ENCODE peak calls at places on chromosomes 6 and 20, in four cellular contexts. K, J, G and C are unnamed samples.

GRCh38 chr6:27922949-27923348 is 10.8 kb upstream of the OR2B2 start:
- DNase-seq in J (no peak), K (no peak), G (no peak), C (no peak)

GRCh38 chr6:54282186-54282585 is 26.1 kb upstream of the TINAG start:
- DNase-seq in J (no peak), G (peak; percentile 19), K (no peak), C (no peak)

GRCh38 chr6:35052694-35053565 is 88.2 kb downstream of the TCP11 start:
- DNase-seq in G (no peak), K (no peak), J (no peak), C (no peak)

GRCh38 chr20:9071976-9072726 is 3.3 kb downstream of the PLCB4 start:
- DNase-seq in J (no peak), G (no peak), K (no peak), C (no peak)

GRCh38 chr6:110720066-110720465 is 95.2 kb downstream of the CDK19 start:
- DNase-seq in K (no peak), J (no peak), G (no peak), C (no peak)

GRCh38 chr6:109526905-109527628 is 44.0 kb upstream of the ZBTB24 start:
- DNase-seq in G (peak; percentile 69), J (peak; percentile 65), K (peak; percentile 62), C (peak; percentile 23)

GRCh38 chr6:75266716-75267291 is 17.8 kb downstream of the TMEM30A start:
- DNase-seq in K (peak; percentile 40), G (no peak), J (peak; percentile 42), C (peak; percentile 40)

GRCh38 chr20:41340327-41341055 is at the start of gene LPIN3:
- DNase-seq in K (peak; percentile 98), G (peak; percentile 84), J (peak; percentile 92), C (peak; percentile 98)

GRCh38 chr6:113879186-113880096 is 22.3 kb downstream of the MARCKS start:
- DNase-seq in G (peak; percentile 68), K (peak; percentile 56), J (peak; percentile 67), C (peak; percentile 64)

GRCh38 chr6:37029249-37029959 is 23.9 kb downstream of the FGD2 start:
- DNase-seq in K (peak; percentile 91), G (peak; percentile 79), J (peak; percentile 84), C (peak; percentile 69)

GRCh38 chr20:3543901-3544507 is 73.2 kb downstream of the ATRN start:
- DNase-seq in J (peak; percentile 78), K (no peak), G (no peak), C (no peak)

GRCh38 chr20:682123-682522 is 6.5 kb upstream of the SCRT2 start:
- DNase-seq in K (no peak), J (no peak), G (no peak), C (no peak)

GRCh38 chr6:137697267-137697938 is 169.7 kb upstream of the TNFAIP3 start:
- DNase-seq in K (no peak), G (no peak), J (peak; percentile 94), C (peak; percentile 1)
- TF ChIP-seq JUND in K (no peak), G (no peak), J (peak; percentile 51), C (no peak)

GRCh38 chr6:43113431-43114260 is 37.5 kb downstream of the PTK7 start:
- DNase-seq in G (no peak), J (no peak), K (no peak), C (no peak)
- TF ChIP-seq JUND in G (no peak), J (no peak), K (no peak), C (no peak)

GRCh38 chr6:150236544-150236943 is 93.7 kb downstream of the PPP1R14C start:
- DNase-seq in K (no peak), J (no peak), G (no peak), C (no peak)

GRCh38 chr6:150237626-150238025 is 94.8 kb downstream of the PPP1R14C start:
- DNase-seq in K (no peak), J (no peak), G (no peak), C (no peak)

GRCh38 chr6:150236114-150236513 is 93.3 kb downstream of the PPP1R14C start:
- DNase-seq in K (no peak), J (no peak), G (no peak), C (no peak)

GRCh38 chr6:150238857-150239407 is 96.1 kb downstream of the PPP1R14C start:
- DNase-seq in K (no peak), J (no peak), G (no peak), C (no peak)

DNA sequence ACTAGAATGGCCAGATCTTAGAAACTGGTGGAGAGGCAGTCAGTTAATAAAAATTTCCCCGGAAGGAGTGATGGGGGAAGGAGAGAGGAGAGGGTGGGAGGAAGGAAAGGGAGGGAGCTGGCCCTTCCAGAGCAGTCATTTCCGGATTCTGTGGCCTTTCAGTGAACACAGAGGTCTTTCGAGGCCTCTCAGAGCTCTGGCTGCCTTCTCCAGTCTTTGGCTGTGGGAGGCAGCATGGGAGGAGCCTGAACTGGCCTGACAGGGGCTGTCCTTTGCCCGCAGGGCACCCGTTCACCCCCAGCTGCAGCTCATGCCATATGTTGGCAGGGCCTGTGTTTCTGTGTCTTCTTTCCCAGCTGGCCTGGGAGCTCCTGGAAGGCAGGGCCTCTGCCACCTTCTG is 95.5 kb downstream of the PPP1R14C start:
- DNase-seq in G (no peak), K (no peak), J (no peak), C (no peak)
- TF ChIP-seq JUND in G (no peak), K (no peak), J (no peak), C (no peak)

DNA sequence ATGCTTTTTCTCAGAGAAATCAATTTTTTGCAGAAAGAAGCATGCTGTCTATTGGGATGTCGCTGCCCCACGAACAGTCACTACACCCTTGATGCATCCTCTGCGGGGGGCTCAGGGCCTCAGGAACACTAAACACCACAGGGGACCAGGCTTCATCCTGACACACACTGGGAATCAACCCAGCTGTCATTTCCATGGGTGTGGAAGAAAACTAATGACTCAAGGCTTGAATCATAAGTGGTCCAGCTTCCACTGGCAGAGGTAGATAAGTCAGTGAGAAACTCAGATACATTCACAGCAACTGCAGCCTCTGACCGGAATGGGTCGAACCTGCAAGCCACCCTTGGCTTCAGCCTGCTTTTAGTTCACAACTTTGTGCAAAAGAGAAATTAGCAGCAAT is 81.3 kb upstream of the SPTLC3 start:
- DNase-seq in G (no peak), K (no peak), J (no peak), C (no peak)
- TF ChIP-seq JUND in G (no peak), K (no peak), J (no peak), C (no peak)

GRCh38 chr6:133972388-133972787 is 19.4 kb downstream of the TBPL1 start:
- DNase-seq in J (no peak), K (no peak), G (no peak), C (no peak)

GRCh38 chr6:133969285-133969946 is 16.4 kb downstream of the TBPL1 start:
- DNase-seq in K (no peak), J (no peak), G (no peak), C (no peak)

GRCh38 chr6:133971861-133972260 is 18.8 kb downstream of the TBPL1 start:
- DNase-seq in J (no peak), K (no peak), G (no peak), C (no peak)

GRCh38 chr6:133977983-133978895 is 25.2 kb downstream of the TBPL1 start:
- DNase-seq in K (no peak), J (no peak), G (no peak), C (no peak)

DNA sequence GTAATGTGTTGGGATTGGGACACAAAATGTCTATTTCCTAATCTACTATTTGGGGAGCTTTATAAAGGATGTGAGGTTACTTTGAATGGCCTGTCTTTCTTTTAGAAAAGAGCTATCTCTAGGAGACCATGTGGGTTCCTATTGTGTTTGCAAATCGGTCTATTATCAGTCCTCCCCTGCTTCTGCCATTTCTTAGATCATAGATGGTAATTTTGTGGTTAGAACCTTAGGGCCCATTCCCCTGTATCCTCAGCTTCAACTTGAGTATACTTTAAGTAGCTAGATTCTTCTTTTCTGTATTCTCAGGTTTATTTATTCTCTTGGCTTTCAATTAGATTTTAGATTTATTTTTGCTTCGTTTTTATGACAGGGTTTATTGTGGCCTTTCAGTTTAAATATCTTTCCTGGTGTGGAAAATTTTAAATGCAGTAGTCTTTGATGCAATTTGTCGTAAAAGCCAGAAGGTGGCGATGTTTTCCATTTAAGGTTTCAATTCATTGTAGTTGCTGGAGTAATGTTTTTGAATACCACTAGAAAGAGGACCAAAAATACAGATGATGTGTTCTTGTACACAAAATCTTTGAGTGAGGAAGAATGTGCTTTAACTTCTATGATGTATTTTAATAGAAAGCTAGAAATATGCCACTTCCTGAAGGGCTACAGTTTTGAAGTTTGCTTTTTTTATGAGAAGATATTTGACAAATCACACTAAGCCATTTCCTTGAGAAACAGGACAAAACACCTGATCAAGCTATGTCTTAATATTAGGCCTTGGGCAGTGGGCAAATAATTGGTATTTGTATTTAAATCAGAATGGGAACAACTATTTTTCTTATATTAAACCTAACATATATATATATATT is 20.3 kb downstream of the TBPL1 start:
- DNase-seq in J (peak; percentile 58), K (peak; percentile 69), G (peak; percentile 44), C (peak; percentile 52)
- TF ChIP-seq JUND in J (no peak), K (no peak), G (no peak), C (no peak)

GRCh38 chr6:25676775-25677174 is 24.8 kb downstream of the SCGN start:
- DNase-seq in J (no peak), G (no peak), K (no peak), C (no peak)

GRCh38 chr6:25685896-25686295 is 33.9 kb downstream of the SCGN start:
- DNase-seq in K (no peak), J (no peak), G (no peak), C (no peak)

GRCh38 chr6:25684565-25684964 is 32.5 kb downstream of the SCGN start:
- DNase-seq in G (no peak), K (no peak), J (no peak), C (no peak)

GRCh38 chr6:25682324-25682723 is 30.3 kb downstream of the SCGN start:
- DNase-seq in J (no peak), K (no peak), G (no peak), C (no peak)

DNA sequence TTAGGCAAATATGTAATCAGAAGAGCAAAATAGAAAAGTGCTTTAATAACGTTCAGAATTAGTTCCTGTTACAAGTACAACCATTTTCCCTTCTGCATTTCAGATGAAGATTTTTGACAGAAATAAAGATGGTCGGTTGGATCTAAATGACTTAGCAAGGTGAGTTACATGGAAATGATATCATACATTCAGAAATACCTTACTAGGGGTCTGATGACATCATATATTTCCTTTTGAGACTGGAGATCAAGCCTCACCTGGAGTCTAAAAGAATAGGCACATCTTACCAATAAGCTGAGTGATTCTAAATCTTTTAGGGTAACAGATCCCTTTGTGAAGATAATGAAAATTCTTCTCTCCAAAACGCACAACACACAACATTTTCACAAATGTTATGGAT is 29.8 kb downstream of the SCGN start:
- DNase-seq in J (no peak), G (no peak), K (no peak), C (no peak)
- TF ChIP-seq JUND in J (no peak), G (no peak), K (no peak), C (no peak)

DNA sequence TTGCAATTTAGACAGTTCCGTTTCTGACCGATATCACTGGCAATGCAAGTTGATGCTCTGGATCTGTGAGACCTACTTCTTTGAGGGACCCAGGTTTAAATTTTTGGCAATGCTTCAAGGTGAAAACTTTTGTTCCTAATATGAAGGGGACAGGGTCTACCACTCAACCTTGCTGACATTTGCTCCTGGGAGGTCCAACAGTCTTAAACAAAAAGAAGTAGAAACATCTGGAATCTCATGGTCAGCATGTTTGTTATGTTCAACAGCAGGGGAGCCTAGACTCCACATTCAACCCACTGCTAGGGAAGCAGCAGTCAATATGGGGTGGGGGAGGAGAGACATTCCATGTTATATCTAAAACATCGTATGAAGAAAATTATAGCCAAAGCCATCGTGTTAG is 196.4 kb downstream of the SIM1 start:
- DNase-seq in J (no peak), K (no peak), G (no peak), C (no peak)
- TF ChIP-seq JUND in J (no peak), K (no peak), G (no peak), C (no peak)

GRCh38 chr20:21380711-21381110 is 16.6 kb downstream of the NKX2-4 start:
- DNase-seq in J (no peak), K (no peak), G (no peak), C (no peak)
- TF ChIP-seq JUND in J (no peak), K (no peak), G (no peak), C (no peak)